ENCODE peak calls at places on chromosomes 1 and 21, in nine cellular contexts. One of them, this sample, is unnamed.

GRCh38 chr1:213419369-213420030 is 368.5 kb downstream of the RPS6KC1 start:
- DNase-seq in transverse colon: no peak
- DNase-seq in endothelial cell: no peak
- DNase-seq in ovary: no peak
- DNase-seq in choroid plexus epithelial cell: no peak
- DNase-seq in neural crest cell: no peak
- DNase-seq in fibroblast of pulmonary artery: no peak
- DNase-seq in Calu3: no peak
- DNase-seq in GM06990: no peak
- DNase-seq in this sample: no peak

GRCh38 chr21:40640427-40640826 is 206.5 kb downstream of the DSCAM start:
- DNase-seq in choroid plexus epithelial cell: no peak
- DNase-seq in Calu3: no peak
- DNase-seq in GM06990: no peak
- DNase-seq in transverse colon: no peak
- DNase-seq in fibroblast of pulmonary artery: no peak
- DNase-seq in ovary: no peak
- DNase-seq in endothelial cell: no peak
- DNase-seq in neural crest cell: no peak
- DNase-seq in this sample: no peak

GRCh38 chr1:156693858-156694562 is 11.4 kb downstream of the CRABP2 start:
- DNase-seq in endothelial cell: peak
- DNase-seq in fibroblast of pulmonary artery: no peak
- DNase-seq in Calu3: peak
- DNase-seq in ovary: no peak
- DNase-seq in neural crest cell: no peak
- DNase-seq in choroid plexus epithelial cell: no peak
- DNase-seq in GM06990: no peak
- DNase-seq in transverse colon: no peak
- DNase-seq in this sample: no peak

GRCh38 chr1:150931773-150932172 is 5.6 kb downstream of the SETDB1 start:
- DNase-seq in GM06990: no peak
- DNase-seq in endothelial cell: no peak
- DNase-seq in ovary: no peak
- DNase-seq in neural crest cell: no peak
- DNase-seq in Calu3: no peak
- DNase-seq in choroid plexus epithelial cell: peak
- DNase-seq in fibroblast of pulmonary artery: peak
- DNase-seq in transverse colon: no peak
- DNase-seq in this sample: peak

GRCh38 chr1:186055846-186056245 is 319.2 kb downstream of the TPR start:
- DNase-seq in ovary: no peak
- DNase-seq in neural crest cell: no peak
- DNase-seq in Calu3: no peak
- DNase-seq in endothelial cell: no peak
- DNase-seq in GM06990: no peak
- DNase-seq in transverse colon: no peak
- DNase-seq in fibroblast of pulmonary artery: no peak
- DNase-seq in choroid plexus epithelial cell: no peak
- DNase-seq in this sample: peak

GRCh38 chr1:234608720-234609527 is 1.1 kb downstream of the IRF2BP2 start:
- DNase-seq in neural crest cell: no peak
- DNase-seq in transverse colon: peak
- DNase-seq in GM06990: peak
- DNase-seq in Calu3: peak
- DNase-seq in endothelial cell: peak
- DNase-seq in ovary: peak
- DNase-seq in choroid plexus epithelial cell: peak
- DNase-seq in fibroblast of pulmonary artery: peak
- DNase-seq in this sample: peak

GRCh38 chr1:38451541-38451993 is 405.0 kb upstream of the POU3F1 start:
- DNase-seq in neural crest cell: no peak
- DNase-seq in Calu3: no peak
- DNase-seq in GM06990: no peak
- DNase-seq in fibroblast of pulmonary artery: peak
- DNase-seq in endothelial cell: no peak
- DNase-seq in choroid plexus epithelial cell: peak
- DNase-seq in ovary: no peak
- DNase-seq in transverse colon: no peak
- DNase-seq in this sample: no peak

GRCh38 chr21:45454924-45455315 is 50.0 kb downstream of the COL18A1 start:
- DNase-seq in choroid plexus epithelial cell: peak
- DNase-seq in transverse colon: no peak
- DNase-seq in GM06990: no peak
- DNase-seq in Calu3: no peak
- DNase-seq in endothelial cell: no peak
- DNase-seq in neural crest cell: no peak
- DNase-seq in fibroblast of pulmonary artery: peak
- DNase-seq in ovary: no peak
- DNase-seq in this sample: peak

GRCh38 chr21:24367936-24368335 is 1239.3 kb downstream of the MRPL39 start:
- DNase-seq in ovary: no peak
- DNase-seq in endothelial cell: no peak
- DNase-seq in neural crest cell: no peak
- DNase-seq in choroid plexus epithelial cell: peak
- DNase-seq in Calu3: no peak
- DNase-seq in transverse colon: no peak
- DNase-seq in GM06990: no peak
- DNase-seq in fibroblast of pulmonary artery: peak
- DNase-seq in this sample: no peak

GRCh38 chr1:222441006-222441620 is 106.8 kb downstream of the HHIPL2 start:
- DNase-seq in neural crest cell: no peak
- DNase-seq in transverse colon: no peak
- DNase-seq in GM06990: no peak
- DNase-seq in choroid plexus epithelial cell: peak
- DNase-seq in ovary: no peak
- DNase-seq in fibroblast of pulmonary artery: no peak
- DNase-seq in Calu3: no peak
- DNase-seq in endothelial cell: no peak
- DNase-seq in this sample: peak

GRCh38 chr21:42021751-42022430 is 11.7 kb upstream of the ZBTB21 start:
- DNase-seq in transverse colon: no peak
- DNase-seq in ovary: no peak
- DNase-seq in GM06990: no peak
- DNase-seq in endothelial cell: peak
- DNase-seq in neural crest cell: peak
- DNase-seq in choroid plexus epithelial cell: peak
- DNase-seq in fibroblast of pulmonary artery: no peak
- DNase-seq in Calu3: no peak
- DNase-seq in this sample: no peak

GRCh38 chr1:110237406-110238152 is 27.5 kb downstream of the KCNC4 start:
- DNase-seq in GM06990: no peak
- DNase-seq in ovary: no peak
- DNase-seq in Calu3: no peak
- DNase-seq in transverse colon: no peak
- DNase-seq in choroid plexus epithelial cell: no peak
- DNase-seq in neural crest cell: no peak
- DNase-seq in endothelial cell: no peak
- DNase-seq in fibroblast of pulmonary artery: peak
- DNase-seq in this sample: no peak

GRCh38 chr1:14140800-14141526 is 441.0 kb downstream of the PRDM2 start:
- DNase-seq in fibroblast of pulmonary artery: no peak
- DNase-seq in ovary: peak
- DNase-seq in GM06990: no peak
- DNase-seq in neural crest cell: no peak
- DNase-seq in endothelial cell: no peak
- DNase-seq in choroid plexus epithelial cell: peak
- DNase-seq in transverse colon: no peak
- DNase-seq in Calu3: no peak
- DNase-seq in this sample: peak

GRCh38 chr1:23209765-23210164 is 7.5 kb downstream of the HTR1D start:
- DNase-seq in transverse colon: no peak
- DNase-seq in ovary: no peak
- DNase-seq in GM06990: no peak
- DNase-seq in fibroblast of pulmonary artery: no peak
- DNase-seq in choroid plexus epithelial cell: no peak
- DNase-seq in neural crest cell: no peak
- DNase-seq in endothelial cell: no peak
- DNase-seq in Calu3: no peak
- DNase-seq in this sample: no peak

GRCh38 chr1:180343931-180344406 is 113.9 kb downstream of the LHX4 start:
- DNase-seq in Calu3: no peak
- DNase-seq in choroid plexus epithelial cell: peak
- DNase-seq in GM06990: no peak
- DNase-seq in neural crest cell: no peak
- DNase-seq in fibroblast of pulmonary artery: peak
- DNase-seq in ovary: no peak
- DNase-seq in transverse colon: peak
- DNase-seq in endothelial cell: no peak
- DNase-seq in this sample: peak

GRCh38 chr21:29610960-29611359 is 312.2 kb downstream of the BACH1 start:
- DNase-seq in neural crest cell: no peak
- DNase-seq in Calu3: no peak
- DNase-seq in endothelial cell: no peak
- DNase-seq in choroid plexus epithelial cell: peak
- DNase-seq in fibroblast of pulmonary artery: peak
- DNase-seq in transverse colon: no peak
- DNase-seq in ovary: no peak
- DNase-seq in GM06990: no peak
- DNase-seq in this sample: peak

GRCh38 chr1:85628791-85629531 is 48.4 kb downstream of the CCN1 start:
- DNase-seq in choroid plexus epithelial cell: peak
- DNase-seq in Calu3: peak
- DNase-seq in transverse colon: peak
- DNase-seq in GM06990: no peak
- DNase-seq in endothelial cell: no peak
- DNase-seq in ovary: no peak
- DNase-seq in neural crest cell: no peak
- DNase-seq in fibroblast of pulmonary artery: peak
- DNase-seq in this sample: peak

GRCh38 chr1:18643154-18644012 is 12.7 kb downstream of the PAX7 start:
- DNase-seq in Calu3: no peak
- DNase-seq in transverse colon: no peak
- DNase-seq in fibroblast of pulmonary artery: no peak
- DNase-seq in GM06990: no peak
- DNase-seq in neural crest cell: no peak
- DNase-seq in choroid plexus epithelial cell: no peak
- DNase-seq in ovary: no peak
- DNase-seq in endothelial cell: peak
- DNase-seq in this sample: no peak

GRCh38 chr1:168637350-168637991 is 61.1 kb downstream of the XCL1 start:
- DNase-seq in ovary: no peak
- DNase-seq in choroid plexus epithelial cell: peak
- DNase-seq in fibroblast of pulmonary artery: peak
- DNase-seq in Calu3: peak
- DNase-seq in GM06990: no peak
- DNase-seq in neural crest cell: no peak
- DNase-seq in transverse colon: no peak
- DNase-seq in endothelial cell: peak
- DNase-seq in this sample: peak

DNA sequence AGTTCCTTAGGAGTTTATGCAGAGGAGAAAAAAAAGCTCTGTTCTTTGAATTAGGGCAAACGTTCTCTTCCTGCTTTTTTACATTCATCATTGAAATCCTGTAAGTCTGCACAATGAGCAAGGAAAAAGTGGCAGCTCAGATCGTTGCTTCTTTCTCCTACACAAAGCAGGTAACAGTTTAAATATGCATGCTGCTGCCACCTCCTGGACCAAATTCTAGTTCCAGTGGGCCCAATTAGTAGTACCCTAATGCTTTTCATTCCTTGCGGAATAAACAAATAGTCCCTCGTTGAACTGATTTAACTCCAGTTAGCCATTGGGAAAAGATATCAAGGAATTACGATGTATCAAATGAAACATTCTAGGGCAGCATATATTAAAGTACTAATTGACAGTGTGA is 20.1 kb downstream of the YTHDF2 start:
- DNase-seq in Calu3: no peak
- DNase-seq in transverse colon: no peak
- DNase-seq in neural crest cell: no peak
- DNase-seq in GM06990: no peak
- DNase-seq in endothelial cell: no peak
- DNase-seq in choroid plexus epithelial cell: peak
- DNase-seq in fibroblast of pulmonary artery: peak
- DNase-seq in ovary: no peak
- DNase-seq in this sample: peak
- TF ChIP-seq CTCF in Calu3: no peak
- TF ChIP-seq CTCF in transverse colon: no peak
- TF ChIP-seq CTCF in neural crest cell: no peak
- TF ChIP-seq CTCF in GM06990: peak
- TF ChIP-seq CTCF in endothelial cell: no peak
- TF ChIP-seq CTCF in choroid plexus epithelial cell: peak
- TF ChIP-seq CTCF in fibroblast of pulmonary artery: peak
- TF ChIP-seq CTCF in ovary: no peak
- TF ChIP-seq CTCF in this sample: no peak

GRCh38 chr1:30512922-30513265 is 210.5 kb downstream of the MATN1 start:
- DNase-seq in Calu3: no peak
- DNase-seq in ovary: no peak
- DNase-seq in transverse colon: no peak
- DNase-seq in fibroblast of pulmonary artery: no peak
- DNase-seq in endothelial cell: no peak
- DNase-seq in neural crest cell: no peak
- DNase-seq in choroid plexus epithelial cell: no peak
- DNase-seq in GM06990: no peak
- DNase-seq in this sample: no peak
- TF ChIP-seq CTCF in Calu3: no peak
- TF ChIP-seq CTCF in ovary: no peak
- TF ChIP-seq CTCF in transverse colon: no peak
- TF ChIP-seq CTCF in fibroblast of pulmonary artery: no peak
- TF ChIP-seq CTCF in endothelial cell: no peak
- TF ChIP-seq CTCF in neural crest cell: no peak
- TF ChIP-seq CTCF in choroid plexus epithelial cell: no peak
- TF ChIP-seq CTCF in GM06990: no peak
- TF ChIP-seq CTCF in this sample: no peak

GRCh38 chr1:115069186-115069585 is 20.1 kb downstream of the TSPAN2 start:
- DNase-seq in endothelial cell: no peak
- DNase-seq in Calu3: no peak
- DNase-seq in choroid plexus epithelial cell: no peak
- DNase-seq in GM06990: no peak
- DNase-seq in transverse colon: no peak
- DNase-seq in neural crest cell: no peak
- DNase-seq in ovary: no peak
- DNase-seq in fibroblast of pulmonary artery: no peak
- DNase-seq in this sample: peak
- TF ChIP-seq CTCF in endothelial cell: no peak
- TF ChIP-seq CTCF in Calu3: no peak
- TF ChIP-seq CTCF in choroid plexus epithelial cell: no peak
- TF ChIP-seq CTCF in GM06990: no peak
- TF ChIP-seq CTCF in transverse colon: no peak
- TF ChIP-seq CTCF in neural crest cell: no peak
- TF ChIP-seq CTCF in ovary: no peak
- TF ChIP-seq CTCF in fibroblast of pulmonary artery: no peak
- TF ChIP-seq CTCF in this sample: no peak

DNA sequence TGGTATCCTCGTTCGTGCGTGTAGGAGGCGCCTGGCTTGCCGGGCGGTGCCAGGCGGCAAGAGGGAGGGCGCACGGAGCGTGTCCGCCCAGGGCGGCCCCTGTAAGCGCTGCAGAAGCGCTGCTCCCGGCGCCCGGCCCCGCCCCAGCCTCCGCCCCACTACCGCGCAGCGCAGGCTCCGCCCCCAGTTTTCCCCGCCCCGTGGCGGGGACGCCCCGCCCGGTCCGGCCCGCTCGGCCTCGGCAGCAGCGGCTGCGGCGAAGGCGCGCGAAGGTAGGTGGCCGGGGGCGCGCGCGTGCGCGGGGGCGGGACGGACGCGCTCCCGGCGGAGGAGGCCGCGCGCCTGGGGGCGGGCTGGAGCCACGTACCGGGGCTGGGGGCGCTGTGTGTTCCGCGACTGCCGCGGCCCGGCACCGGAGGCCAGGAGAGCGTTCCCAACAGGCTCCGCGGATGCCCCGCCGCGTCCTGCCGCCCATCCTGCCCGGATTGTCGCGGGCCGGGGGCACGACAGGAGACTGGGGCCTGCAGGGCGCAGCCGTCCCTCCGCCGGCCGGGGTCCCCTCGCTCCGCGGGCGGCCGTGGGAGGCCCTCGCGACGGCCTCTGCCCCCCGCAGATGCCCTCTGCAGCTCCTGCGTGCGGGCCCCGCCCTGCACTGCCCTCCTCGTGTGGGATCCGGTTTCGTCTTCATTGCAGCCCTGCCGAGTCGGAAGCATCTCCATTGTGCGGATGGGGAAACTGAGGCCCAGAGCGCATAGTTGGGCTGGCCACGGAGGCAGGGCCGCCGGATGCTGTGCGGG is 7.7 kb upstream of the CROCC start:
- DNase-seq in choroid plexus epithelial cell: peak
- DNase-seq in fibroblast of pulmonary artery: peak
- DNase-seq in GM06990: peak
- DNase-seq in ovary: peak
- DNase-seq in neural crest cell: peak
- DNase-seq in transverse colon: peak
- DNase-seq in endothelial cell: peak
- DNase-seq in Calu3: peak
- DNase-seq in this sample: peak
- TF ChIP-seq CTCF in choroid plexus epithelial cell: no peak
- TF ChIP-seq CTCF in fibroblast of pulmonary artery: no peak
- TF ChIP-seq CTCF in GM06990: no peak
- TF ChIP-seq CTCF in ovary: no peak
- TF ChIP-seq CTCF in neural crest cell: no peak
- TF ChIP-seq CTCF in transverse colon: no peak
- TF ChIP-seq CTCF in endothelial cell: no peak
- TF ChIP-seq CTCF in Calu3: no peak
- TF ChIP-seq CTCF in this sample: no peak

This sample was measured in fibroblast of the aortic adventitia.